ENCODE peak calls at places on chromosome 20, in six cellular contexts. X, E, A, G, Q and S are unnamed samples.
A peak's percentile ranks its signal among the peaks of the same experiment; 100 is the strongest.

GRCh38 chr20:47782920-47783552 is 2.2 kb downstream of the SULF2 start:
- DNase-seq in A (peak; percentile 10), G (no peak), Q (no peak), E (no peak), X (no peak), S (no peak)

GRCh38 chr20:33470866-33471265 is 19.0 kb upstream of the CBFA2T2 start:
- DNase-seq in G (no peak), A (no peak), Q (no peak), E (no peak), X (no peak), S (no peak)

GRCh38 chr20:23482138-23482537 is 8.8 kb upstream of the CST8 start:
- DNase-seq in E (no peak), X (no peak), Q (no peak), G (no peak), A (no peak), S (no peak)

GRCh38 chr20:2749343-2749950 is 51.0 kb downstream of the CPXM1 start:
- DNase-seq in X (no peak), E (no peak), G (no peak), A (no peak), Q (no peak), S (no peak)

GRCh38 chr20:23223908-23224307 is 126.7 kb upstream of the NXT1 start:
- DNase-seq in X (no peak), A (no peak), Q (no peak), E (no peak), G (no peak), S (no peak)

GRCh38 chr20:24777746-24778145 is 171.3 kb upstream of the CST7 start:
- DNase-seq in G (no peak), X (no peak), A (no peak), Q (no peak), E (peak; percentile 1), S (no peak)

GRCh38 chr20:39036011-39036410 is 73.9 kb downstream of the DHX35 start:
- DNase-seq in Q (no peak), A (no peak), X (no peak), E (no peak), G (no peak), S (no peak)

GRCh38 chr20:15703171-15703911 is 869.9 kb downstream of the KIF16B start:
- DNase-seq in A (peak; percentile 36), X (no peak), E (no peak), Q (no peak), G (no peak), S (no peak)

GRCh38 chr20:36305602-36306556 is at the start of gene DLGAP4:
- DNase-seq in E (no peak), X (peak; percentile 17), G (no peak), A (no peak), Q (no peak), S (no peak)

DNA sequence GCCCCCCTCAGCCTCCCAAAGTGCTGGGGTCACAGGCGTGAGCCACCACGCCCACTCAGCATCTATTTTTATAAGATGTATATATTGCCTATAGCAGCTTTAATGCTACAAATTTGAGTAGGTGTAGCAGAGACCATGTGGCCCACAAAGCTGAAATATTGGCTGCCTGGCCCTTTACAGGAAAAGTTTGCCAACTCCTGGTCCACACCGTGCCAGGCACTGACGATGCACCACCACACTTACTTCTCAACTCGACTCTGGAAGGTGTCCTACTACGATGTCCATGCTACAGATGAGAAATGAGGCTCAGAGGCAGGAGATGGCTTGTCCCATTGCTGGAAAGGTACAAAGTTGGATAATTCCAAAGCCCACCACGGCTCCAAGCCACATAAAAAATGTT is 17.2 kb upstream of the SRSF6 start:
- DNase-seq in X (no peak), G (no peak), E (no peak), Q (no peak), A (no peak), S (no peak)
- TF ChIP-seq POLR2A in X (no peak), G (no peak), E (no peak), Q (no peak), A (no peak), S (no peak)

GRCh38 chr20:46081074-46081473 is 8.7 kb downstream of the NCOA5 start:
- DNase-seq in Q (no peak), G (no peak), X (no peak), E (no peak), A (no peak), S (no peak)

GRCh38 chr20:46083531-46084061 is 6.2 kb downstream of the NCOA5 start:
- DNase-seq in A (no peak), Q (no peak), X (no peak), E (no peak), G (no peak), S (no peak)

GRCh38 chr20:46084805-46085792 is 4.7 kb downstream of the NCOA5 start:
- DNase-seq in E (peak; percentile 32), G (no peak), X (peak; percentile 45), Q (no peak), A (peak; percentile 20), S (no peak)

GRCh38 chr20:46087161-46087560 is 2.6 kb downstream of the NCOA5 start:
- DNase-seq in X (no peak), E (no peak), G (no peak), Q (no peak), A (no peak), S (no peak)

GRCh38 chr20:46083101-46083500 is 6.7 kb downstream of the NCOA5 start:
- DNase-seq in G (no peak), E (no peak), X (no peak), Q (no peak), A (no peak), S (no peak)
- H3K4me1 ChIP-seq in G (no peaks in the 10 kb centered on the region), E (peaks cover 20% of the 10 kb centered on the region), X (peaks cover 49% of the 10 kb centered on the region), Q (peaks cover 58% of the 10 kb centered on the region), A (peaks cover 42% of the 10 kb centered on the region), S (peaks cover 30% of the 10 kb centered on the region)

GRCh38 chr20:63023836-63024571 is 17.2 kb upstream of the BHLHE23 start:
- DNase-seq in A (no peak), E (no peak), G (no peak), Q (no peak), X (no peak), S (no peak)

GRCh38 chr20:63024573-63025392 is 18.0 kb upstream of the BHLHE23 start:
- DNase-seq in E (no peak), G (no peak), X (no peak), A (no peak), Q (no peak), S (no peak)

GRCh38 chr20:63021356-63022321 is 14.9 kb upstream of the BHLHE23 start:
- DNase-seq in Q (no peak), E (no peak), X (no peak), A (no peak), G (no peak), S (no peak)

GRCh38 chr20:63022501-63022900 is 15.7 kb upstream of the BHLHE23 start:
- DNase-seq in X (no peak), Q (no peak), A (no peak), E (no peak), G (no peak), S (no peak)

DNA sequence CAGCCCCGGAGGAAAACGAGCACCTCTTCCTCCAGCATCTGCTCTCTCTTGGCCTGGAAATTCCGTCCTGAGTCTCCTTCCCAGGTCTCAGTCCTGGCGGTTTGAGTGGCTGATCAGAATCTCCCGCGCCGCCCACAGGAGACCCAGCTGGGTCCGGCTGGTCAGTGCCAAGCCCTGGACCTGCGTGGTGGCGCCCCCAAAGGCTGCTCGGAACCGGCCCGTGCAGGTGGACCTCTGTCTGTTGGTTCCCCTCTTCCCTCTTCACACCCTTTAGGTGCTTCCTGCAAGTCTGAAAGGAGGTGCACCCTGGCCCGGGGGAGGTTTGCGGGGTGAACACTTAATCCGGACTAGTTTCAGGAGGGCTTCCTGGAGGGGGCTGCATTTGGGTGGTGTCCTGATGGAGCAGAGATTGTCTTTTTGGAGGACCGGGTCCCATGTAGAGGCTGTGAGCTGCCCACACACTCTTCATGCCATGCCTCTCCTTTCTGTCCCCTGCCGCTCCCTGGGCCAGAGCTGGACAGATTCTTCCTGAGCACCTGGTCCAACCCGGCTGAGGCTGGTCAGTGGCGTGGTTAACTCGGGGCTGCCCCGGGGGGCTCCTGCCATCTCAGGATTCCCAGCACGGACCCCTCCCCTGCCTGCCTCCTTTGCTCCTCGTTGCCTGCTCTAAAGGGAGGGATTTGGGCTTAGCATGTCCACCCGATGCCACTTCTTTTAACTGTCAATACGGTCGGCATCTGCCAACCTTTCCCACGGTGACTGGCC is 16.5 kb upstream of the BHLHE23 start:
- DNase-seq in G (no peak), X (no peak), E (no peak), A (no peak), Q (no peak), S (peak; percentile 41)
- TF ChIP-seq POLR2A in G (no peak), X (no peak), E (no peak), A (no peak), Q (no peak), S (no peak)

DNA sequence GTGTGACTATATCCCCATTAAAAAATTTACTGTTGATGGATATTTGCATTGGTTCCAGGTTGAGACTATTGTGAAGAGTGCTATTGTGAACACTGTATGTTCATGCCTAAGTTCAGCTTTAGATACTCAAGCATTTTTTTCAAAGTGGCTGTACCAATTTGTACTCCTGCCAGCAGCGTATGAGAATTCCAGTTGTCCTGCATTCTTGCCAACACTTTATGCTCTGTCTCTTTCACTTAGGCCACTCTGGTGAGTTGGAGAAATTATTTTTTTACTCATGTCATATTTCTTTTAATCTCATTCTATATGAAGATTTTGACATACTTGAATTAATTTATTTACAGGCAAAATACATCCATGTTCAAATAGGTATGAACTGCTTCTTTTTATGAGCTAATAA is 76.2 kb downstream of the JAG1 start:
- DNase-seq in A (no peak), G (no peak), Q (no peak), E (no peak), X (no peak), S (no peak)
- H3K4me1 ChIP-seq in A (peaks cover 64% of the 10 kb centered on the region), G (no peaks in the 10 kb centered on the region), Q (peaks cover 3% of the 10 kb centered on the region), E (no peaks in the 10 kb centered on the region), X (no peaks in the 10 kb centered on the region), S (no peaks in the 10 kb centered on the region)

GRCh38 chr20:58970146-58970545 is 10.9 kb upstream of the NELFCD start:
- DNase-seq in A (no peak), G (no peak), Q (no peak), X (no peak), E (no peak), S (no peak)

GRCh38 chr20:58975353-58975752 is 5.7 kb upstream of the NELFCD start:
- DNase-seq in Q (no peak), A (no peak), E (no peak), X (no peak), G (no peak), S (no peak)

GRCh38 chr20:58973866-58974265 is 7.2 kb upstream of the NELFCD start:
- DNase-seq in A (no peak), E (no peak), G (no peak), Q (no peak), X (no peak), S (no peak)

GRCh38 chr20:58971429-58971828 is 9.6 kb upstream of the NELFCD start:
- DNase-seq in A (no peak), G (no peak), X (no peak), Q (no peak), E (no peak), S (no peak)

GRCh38 chr20:58973179-58973578 is 7.9 kb upstream of the NELFCD start:
- DNase-seq in A (no peak), Q (no peak), E (no peak), G (no peak), X (no peak), S (no peak)
- TF ChIP-seq POLR2A in A (no peak), Q (no peak), E (no peak), G (no peak), X (no peak), S (no peak)

GRCh38 chr20:31833130-31833930 is 12.1 kb downstream of the FOXS1 start:
- DNase-seq in A (peak; percentile 90), E (peak; percentile 64), G (peak; percentile 79), Q (peak; percentile 46), X (peak; percentile 66), S (peak; percentile 67)
- H3K4me1 ChIP-seq in A (peaks cover 41% of the 10 kb centered on the region), E (peaks cover 6% of the 10 kb centered on the region), G (no peaks in the 10 kb centered on the region), Q (peaks cover 6% of the 10 kb centered on the region), X (peaks cover 22% of the 10 kb centered on the region), S (peaks cover 31% of the 10 kb centered on the region)

GRCh38 chr20:31722388-31723281 is at the start of gene BCL2L1:
- DNase-seq in A (peak; percentile 71), G (peak; percentile 86), Q (peak; percentile 89), X (peak; percentile 91), E (peak; percentile 79), S (peak; percentile 92)
- TF ChIP-seq POLR2A in A (peak; percentile 45), G (peak; percentile 49), Q (peak; percentile 83), X (peak; percentile 53), E (no peak), S (no peak)